ENCODE peak calls at places on chromosomes 4 and X, in nine cellular contexts. C is tibial nerve, Z is right lobe of liver, G is esophagus squamous epithelium, D is stomach, Y is GM12878, L is IMR-90, N is ovary, I is A549. A is an unnamed sample. For H3K4me1, the result is how much of the 10 kb centered on the place peaks cover.

GRCh38 chr4:37953620-37954325 is 6.4 kb upstream of the PTTG2 start:
- DNase-seq in Z (no peak), Y (no peak), G (no peak), D (no peak), I (no peak), L (peak), N (no peak), C (no peak), A (no peak)

GRCh38 chr4:9762823-9763475 is 18.5 kb upstream of the DRD5 start:
- DNase-seq in D (peak), L (peak), Z (no peak), Y (peak), I (peak), C (peak), G (no peak), N (peak), A (peak)

GRCh38 chr4:169283114-169283509 is 12.4 kb upstream of the SH3RF1 start:
- DNase-seq in L (peak), G (no peak), I (peak), D (no peak), N (no peak), Z (no peak), Y (no peak), C (no peak), A (no peak)

GRCh38 chr4:179855471-179855870 is 2387.7 kb upstream of the TENM3 start:
- DNase-seq in G (no peak), I (no peak), Y (no peak), C (no peak), D (no peak), Z (no peak), N (no peak), L (peak), A (no peak)

GRCh38 chr4:848803-849477 is 23.0 kb upstream of the CPLX1 start:
- DNase-seq in Z (peak), Y (no peak), N (no peak), D (no peak), G (no peak), L (no peak), C (no peak), I (no peak), A (peak)

GRCh38 chrX:101386542-101386885 is 523 bp upstream of the BTK start:
- DNase-seq in N (no peak), I (no peak), L (no peak), G (no peak), C (no peak), Y (no peak), Z (no peak), D (no peak), A (no peak)

GRCh38 chrX:71492086-71493065 is 40.5 kb upstream of the OGT start:
- DNase-seq in Z (peak), G (no peak), C (peak), N (peak), Y (no peak), I (peak), D (peak), L (peak), A (peak)

GRCh38 chrX:19133784-19134183 is 11.5 kb upstream of the ADGRG2 start:
- DNase-seq in D (no peak), G (no peak), L (no peak), Y (no peak), N (no peak), C (no peak), Z (no peak), I (no peak), A (no peak)

GRCh38 chr4:64520393-64520792 is 111.1 kb upstream of the TECRL start:
- DNase-seq in L (no peak), N (no peak), Z (no peak), G (no peak), I (no peak), Y (no peak), D (no peak), C (no peak), A (no peak)

GRCh38 chr4:45078201-45078600 is 351.8 kb upstream of the GNPDA2 start:
- DNase-seq in I (no peak), C (no peak), Z (no peak), D (no peak), N (no peak), G (no peak), L (no peak), Y (no peak), A (no peak)

GRCh38 chr4:112379306-112379705 is 82.1 kb downstream of the ALPK1 start:
- DNase-seq in D (no peak), Y (no peak), I (no peak), Z (no peak), N (no peak), C (no peak), G (no peak), L (no peak), A (no peak)

GRCh38 chr4:1502976-1503375 is 96.7 kb upstream of the NKX1-1 start:
- DNase-seq in Y (no peak), I (no peak), N (peak), D (no peak), G (no peak), L (no peak), C (no peak), Z (peak), A (peak)

GRCh38 chrX:34197946-34198345 is 65.8 kb upstream of the FAM47A start:
- DNase-seq in D (no peak), C (no peak), Y (no peak), L (no peak), G (no peak), Z (no peak), N (no peak), I (no peak), A (no peak)

GRCh38 chr4:77310931-77311330 is 153.9 kb downstream of the CCNG2 start:
- DNase-seq in N (no peak), Z (no peak), D (no peak), C (no peak), I (no peak), G (no peak), Y (no peak), L (no peak), A (no peak)

GRCh38 chr4:26692014-26692726 is 108.3 kb downstream of the TBC1D19 start:
- DNase-seq in Y (no peak), G (no peak), L (peak), I (no peak), D (no peak), Z (no peak), C (no peak), N (no peak), A (no peak)

DNA sequence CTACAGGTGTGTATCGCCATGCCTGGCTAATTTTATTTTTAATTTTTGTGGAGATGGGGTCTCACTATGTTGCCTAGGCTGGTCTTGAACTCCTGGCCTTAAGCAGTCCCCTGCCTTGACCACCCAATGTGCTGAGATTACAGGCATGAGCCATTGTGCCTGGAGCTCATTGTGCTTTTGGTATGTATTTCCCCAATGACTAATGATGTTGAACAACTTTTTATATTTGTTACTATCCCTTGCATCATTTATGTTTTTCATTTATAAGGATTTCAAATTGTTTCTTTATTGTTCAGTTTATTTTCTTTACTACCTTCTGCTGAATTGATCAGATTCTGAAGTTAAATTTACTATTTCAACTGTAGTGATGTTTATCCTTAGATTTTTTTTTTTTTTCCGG is 199.7 kb downstream of the CEP135 start:
- DNase-seq in I (no peak), Y (no peak), L (no peak), N (no peak), D (no peak), C (no peak), Z (no peak), G (no peak), A (no peak)
- TF ChIP-seq POLR2A in I (no peak), Y (no peak), L (no peak), N (no peak), D (no peak), C (no peak), Z (no peak), G (no peak), A (no peak)

GRCh38 chrX:53598169-53598568 is 88.3 kb downstream of the HUWE1 start:
- DNase-seq in N (no peak), I (no peak), Y (no peak), G (no peak), Z (no peak), D (no peak), L (no peak), C (no peak), A (no peak)
- H3K4me1 ChIP-seq in N (under half), I (under half), Y (under half), G (under half), Z (under half), D (under half), L (under half), C (under half), A (under half)

DNA sequence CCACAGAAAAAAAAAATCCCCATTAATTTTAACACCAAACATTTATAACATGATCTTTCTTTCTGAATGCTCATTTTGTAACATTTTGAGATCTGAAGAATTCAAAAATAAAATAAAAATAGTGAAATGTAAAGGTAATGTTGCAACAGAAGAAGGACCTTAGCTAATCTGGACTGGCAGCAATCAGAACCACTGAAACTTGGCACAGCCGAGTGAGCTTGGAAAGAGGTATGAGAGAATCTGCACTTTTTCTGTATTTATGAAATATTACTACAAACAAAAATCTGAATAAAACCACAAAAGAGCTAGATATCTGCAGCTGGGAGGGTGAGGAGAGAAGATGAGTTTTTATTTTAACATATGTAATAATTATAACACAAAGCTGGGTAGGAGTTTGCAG is 26.9 kb downstream of the DKK2 start:
- DNase-seq in I (no peak), L (no peak), Y (no peak), D (no peak), Z (no peak), G (no peak), C (no peak), N (no peak), A (no peak)
- TF ChIP-seq POLR2A in I (no peak), L (no peak), Y (no peak), D (no peak), Z (no peak), G (no peak), C (no peak), N (no peak), A (no peak)

GRCh38 chr4:5887011-5887360 is 5.9 kb downstream of the CRMP1 start:
- DNase-seq in I (no peak), Z (no peak), Y (no peak), C (no peak), D (no peak), G (no peak), L (no peak), N (no peak), A (no peak)

GRCh38 chr4:5888222-5888701 is 4.6 kb downstream of the CRMP1 start:
- DNase-seq in N (no peak), Z (no peak), G (no peak), L (no peak), D (no peak), I (no peak), Y (no peak), C (no peak), A (no peak)

GRCh38 chr4:5890063-5890727 is 2.7 kb downstream of the CRMP1 start:
- DNase-seq in G (no peak), C (no peak), Z (no peak), L (peak), N (no peak), Y (no peak), D (no peak), I (no peak), A (no peak)

GRCh38 chr4:5887361-5888221 is 5.3 kb downstream of the CRMP1 start:
- DNase-seq in L (no peak), C (no peak), I (no peak), Z (no peak), G (no peak), D (no peak), Y (no peak), N (no peak), A (no peak)

DNA sequence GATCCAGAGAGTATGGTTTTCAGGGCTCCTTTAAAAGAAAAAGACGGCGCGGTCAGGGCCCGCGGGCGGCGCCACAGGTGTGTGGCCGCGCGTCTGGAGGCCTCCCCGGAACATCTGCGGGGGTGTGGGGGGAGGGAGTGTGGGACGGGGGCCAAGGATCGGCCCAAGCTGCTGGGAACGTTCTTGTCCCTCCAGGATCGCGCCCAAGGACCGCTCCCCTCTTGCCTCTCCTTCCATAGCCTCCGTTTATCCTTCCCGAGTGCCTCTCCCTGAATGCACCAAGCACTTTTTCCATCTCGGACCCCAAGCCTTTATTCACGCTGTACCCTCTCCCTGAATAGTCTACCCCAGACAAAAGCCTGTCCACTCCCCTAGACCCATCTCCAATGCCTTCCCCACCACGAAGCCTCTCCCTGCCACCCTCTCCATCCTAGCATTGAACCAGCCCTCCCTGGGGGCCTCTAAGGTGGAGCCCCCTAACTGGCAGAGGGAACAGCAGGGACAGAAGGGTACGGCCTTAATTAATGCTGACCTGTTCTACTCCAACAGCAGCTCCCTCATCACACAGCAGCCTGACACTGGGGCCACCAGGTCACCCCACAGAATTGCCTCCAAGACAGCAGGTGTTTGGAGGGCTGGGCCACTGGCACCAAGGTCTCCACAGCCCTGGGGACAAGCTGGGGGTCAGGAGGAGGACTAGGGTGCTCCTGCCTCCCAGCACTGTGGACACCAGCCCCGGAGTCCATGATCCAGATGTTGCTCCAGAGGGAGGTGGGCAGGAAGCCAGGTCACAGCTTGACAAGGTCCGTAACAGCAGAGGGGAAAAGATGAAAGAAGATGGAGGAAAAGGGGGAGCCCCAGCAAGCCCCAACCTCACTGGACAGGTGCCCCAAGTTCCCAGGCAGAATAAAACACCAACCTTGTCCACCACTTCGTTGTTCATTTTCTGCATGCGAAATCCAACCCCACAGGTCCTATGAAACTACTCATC is 3.9 kb downstream of the CRMP1 start:
- DNase-seq in L (no peak), N (no peak), Y (no peak), I (no peak), C (no peak), D (no peak), Z (no peak), G (no peak), A (no peak)
- H3K4me1 ChIP-seq in L (under half), N (under half), Y (under half), I (under half), C (under half), D (under half), Z (under half), G (under half), A (under half)

DNA sequence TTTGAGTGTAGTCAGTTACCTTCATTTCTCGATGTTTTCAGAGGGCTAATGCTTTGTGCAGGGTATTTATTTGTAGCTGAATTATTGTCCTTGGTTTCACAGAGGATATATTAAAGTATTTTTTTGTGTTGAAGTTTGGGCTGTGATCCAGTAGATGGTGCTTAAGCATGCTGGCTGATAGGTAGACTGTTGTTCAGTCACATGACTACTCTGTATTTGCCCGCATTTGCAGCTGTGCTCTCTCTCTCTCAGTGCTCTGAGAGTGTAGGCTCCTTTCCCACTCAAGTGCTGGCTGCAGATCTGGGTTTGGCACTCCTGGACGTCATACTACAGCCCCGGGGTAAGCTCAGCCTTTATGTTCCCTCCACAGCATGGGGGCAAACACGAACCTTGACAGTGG is 21.7 kb downstream of the RAB40AL start:
- DNase-seq in G (no peak), N (no peak), C (no peak), I (no peak), L (no peak), D (no peak), Y (no peak), Z (no peak), A (peak)
- TF ChIP-seq POLR2A in G (no peak), N (no peak), C (no peak), I (no peak), L (no peak), D (no peak), Y (no peak), Z (no peak), A (no peak)

GRCh38 chr4:118904418-118904817 is 15.8 kb downstream of the SYNPO2 start:
- DNase-seq in Y (no peak), N (peak), D (no peak), C (no peak), I (no peak), G (no peak), Z (no peak), L (no peak), A (no peak)

GRCh38 chr4:118909173-118909956 is 20.7 kb downstream of the SYNPO2 start:
- DNase-seq in I (no peak), D (no peak), N (no peak), Z (no peak), L (no peak), C (no peak), G (no peak), Y (no peak), A (no peak)

GRCh38 chr4:118905546-118905945 is 16.9 kb downstream of the SYNPO2 start:
- DNase-seq in L (peak), C (no peak), Z (no peak), G (no peak), Y (no peak), I (no peak), D (no peak), N (no peak), A (no peak)

GRCh38 chr4:118910221-118910620 is 21.6 kb downstream of the SYNPO2 start:
- DNase-seq in D (no peak), C (no peak), Y (no peak), G (no peak), N (no peak), I (no peak), L (peak), Z (no peak), A (no peak)

DNA sequence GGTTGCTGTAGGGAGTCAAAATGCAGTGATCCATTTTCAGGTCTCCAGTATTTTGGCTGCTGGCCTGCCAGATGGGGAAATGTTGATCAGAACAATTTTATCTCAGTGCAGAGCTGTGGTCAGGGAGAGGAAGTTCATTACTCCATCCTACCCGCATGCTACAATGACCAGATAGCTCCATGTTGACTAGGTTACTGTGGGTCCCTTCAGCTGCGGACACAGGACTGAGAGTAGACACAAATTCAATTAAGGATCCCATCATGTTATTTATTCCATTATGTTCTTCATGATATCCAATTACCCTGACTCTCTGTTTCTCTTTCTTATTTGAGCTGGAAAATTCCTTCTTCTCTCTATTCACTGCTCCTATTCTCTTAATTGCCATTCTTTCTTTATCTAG is 16.3 kb downstream of the SYNPO2 start:
- DNase-seq in N (no peak), Z (no peak), I (no peak), D (no peak), G (no peak), C (no peak), Y (no peak), L (peak), A (peak)
- H3K4me1 ChIP-seq in N (under half), Z (under half), I (under half), D (under half), G (under half), C (under half), Y (under half), L (under half), A (under half)

GRCh38 chrX:136246201-136246600 is 5.0 kb downstream of the MAP7D3 start:
- DNase-seq in Y (no peak), C (no peak), Z (no peak), L (no peak), N (no peak), I (no peak), G (no peak), D (no peak), A (no peak)

GRCh38 chrX:136255543-136255942 is 4.3 kb upstream of the MAP7D3 start:
- DNase-seq in C (peak), N (no peak), I (no peak), L (no peak), G (no peak), Y (no peak), D (no peak), Z (no peak), A (no peak)

GRCh38 chrX:136251042-136251991 is at the start of gene MAP7D3:
- DNase-seq in N (peak), C (peak), L (peak), I (peak), Y (no peak), Z (peak), G (no peak), D (peak), A (peak)

DNA sequence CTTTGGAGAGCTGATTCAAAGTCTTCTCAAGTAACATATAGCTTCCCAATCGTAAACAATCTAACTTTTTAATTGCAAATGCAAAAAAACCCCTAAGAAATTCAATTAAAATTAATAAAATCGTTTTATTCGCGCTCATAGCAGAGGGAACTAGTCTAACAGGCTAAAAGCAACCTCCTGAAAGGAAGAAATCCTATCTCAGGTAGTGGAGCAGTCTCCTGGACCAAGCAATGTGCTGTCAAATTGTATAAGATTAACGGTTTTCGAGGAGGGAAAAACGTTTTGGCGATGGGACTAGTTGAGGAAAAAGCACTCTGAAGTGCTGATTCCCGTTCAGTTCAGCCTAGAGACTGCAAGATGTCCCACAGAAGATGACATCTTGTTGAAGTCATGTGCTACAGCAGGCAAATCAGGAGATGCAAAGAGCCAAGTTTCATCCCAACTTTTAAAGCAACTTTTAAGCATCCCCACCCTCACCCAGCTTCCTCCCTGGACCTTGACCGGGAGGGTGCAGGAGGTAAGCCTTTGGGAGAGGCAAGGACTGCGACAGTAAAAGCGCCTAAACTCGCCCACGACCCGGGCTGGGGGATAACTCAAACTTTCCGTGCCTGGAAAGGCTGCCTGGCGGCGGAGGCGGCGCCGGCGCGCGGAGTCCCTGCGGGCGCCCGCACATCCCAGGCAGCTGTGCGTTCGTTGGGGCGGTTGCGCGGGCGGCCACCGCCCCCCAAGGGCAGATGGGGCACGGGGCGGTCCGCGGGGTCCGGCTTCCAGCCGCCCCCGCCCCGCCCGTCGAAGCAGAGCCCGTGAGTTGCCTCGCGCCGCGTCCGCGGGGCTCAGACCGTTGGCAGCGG is 784 bp downstream of the MAP7D3 start:
- DNase-seq in Y (no peak), L (no peak), C (peak), Z (no peak), I (peak), G (no peak), N (no peak), D (no peak), A (no peak)
- TF ChIP-seq POLR2A in Y (no peak), L (no peak), C (no peak), Z (no peak), I (no peak), G (no peak), N (no peak), D (no peak), A (no peak)

GRCh38 chrX:30889147-30890125 is at the start of gene TAB3:
- DNase-seq in Z (peak), L (peak), I (peak), D (peak), N (peak), Y (peak), C (peak), G (peak), A (peak)
- H3K4me1 ChIP-seq in Z (under half), L (under half), I (under half), D (under half), N (under half), Y (under half), C (under half), G (under half), A (under half)